ENCODE peak calls at places on chromosomes 13 and 19, in nine cellular contexts. One of them, this sample, is unnamed.

GRCh38 chr13:45518525-45519235 is 53.9 kb downstream of the COG3 start:
- DNase-seq in AG10803: peak; percentile 56
- DNase-seq in cardiac muscle cell: peak; percentile 48
- DNase-seq in HCT116: no peak
- DNase-seq in progenitor cell of endocrine pancreas: no peak
- DNase-seq in WERI-Rb-1: no peak
- DNase-seq in GM12878: no peak
- DNase-seq in HL-60: no peak
- DNase-seq in DND-41: no peak
- DNase-seq in this sample: no peak

GRCh38 chr19:43690890-43691289 is 20.9 kb upstream of the PLAUR start:
- DNase-seq in AG10803: no peak
- DNase-seq in cardiac muscle cell: no peak
- DNase-seq in HCT116: no peak
- DNase-seq in progenitor cell of endocrine pancreas: no peak
- DNase-seq in WERI-Rb-1: no peak
- DNase-seq in GM12878: no peak
- DNase-seq in HL-60: no peak
- DNase-seq in DND-41: no peak
- DNase-seq in this sample: no peak

GRCh38 chr13:101258071-101258470 is 158.2 kb downstream of the NALCN start:
- DNase-seq in AG10803: peak; percentile 82
- DNase-seq in cardiac muscle cell: peak; percentile 11
- DNase-seq in HCT116: peak; percentile 54
- DNase-seq in progenitor cell of endocrine pancreas: no peak
- DNase-seq in WERI-Rb-1: no peak
- DNase-seq in GM12878: peak; percentile 66
- DNase-seq in HL-60: peak; percentile 49
- DNase-seq in DND-41: peak; percentile 65
- DNase-seq in this sample: peak; percentile 51

GRCh38 chr19:3346677-3347353 is 19.6 kb upstream of the NFIC start:
- DNase-seq in AG10803: peak; percentile 75
- DNase-seq in cardiac muscle cell: peak; percentile 88
- DNase-seq in HCT116: no peak
- DNase-seq in progenitor cell of endocrine pancreas: no peak
- DNase-seq in WERI-Rb-1: no peak
- DNase-seq in GM12878: no peak
- DNase-seq in HL-60: no peak
- DNase-seq in DND-41: no peak
- DNase-seq in this sample: no peak

GRCh38 chr19:40799558-40800338 is 757 bp downstream of the EGLN2 start:
- DNase-seq in AG10803: no peak
- DNase-seq in cardiac muscle cell: peak; percentile 46
- DNase-seq in HCT116: no peak
- DNase-seq in progenitor cell of endocrine pancreas: no peak
- DNase-seq in WERI-Rb-1: no peak
- DNase-seq in GM12878: no peak
- DNase-seq in HL-60: no peak
- DNase-seq in DND-41: no peak
- DNase-seq in this sample: no peak

GRCh38 chr13:53151692-53152421 is 123.2 kb downstream of the OLFM4 start:
- DNase-seq in AG10803: peak; percentile 32
- DNase-seq in cardiac muscle cell: peak; percentile 71
- DNase-seq in HCT116: peak; percentile 15
- DNase-seq in progenitor cell of endocrine pancreas: peak; percentile 30
- DNase-seq in WERI-Rb-1: peak; percentile 41
- DNase-seq in GM12878: peak; percentile 32
- DNase-seq in HL-60: peak; percentile 28
- DNase-seq in DND-41: peak; percentile 83
- DNase-seq in this sample: peak; percentile 65

GRCh38 chr19:40620161-40620485 is 19.0 kb downstream of the LTBP4 start:
- DNase-seq in AG10803: no peak
- DNase-seq in cardiac muscle cell: no peak
- DNase-seq in HCT116: no peak
- DNase-seq in progenitor cell of endocrine pancreas: no peak
- DNase-seq in WERI-Rb-1: no peak
- DNase-seq in GM12878: no peak
- DNase-seq in HL-60: no peak
- DNase-seq in DND-41: no peak
- DNase-seq in this sample: no peak

GRCh38 chr13:74550039-74550438 is 415.8 kb upstream of the KLF12 start:
- DNase-seq in AG10803: peak; percentile 47
- DNase-seq in cardiac muscle cell: peak; percentile 9
- DNase-seq in HCT116: no peak
- DNase-seq in progenitor cell of endocrine pancreas: no peak
- DNase-seq in WERI-Rb-1: no peak
- DNase-seq in GM12878: no peak
- DNase-seq in HL-60: peak; percentile 1
- DNase-seq in DND-41: no peak
- DNase-seq in this sample: no peak

GRCh38 chr19:3031607-3031867 is 2.5 kb upstream of the TLE2 start:
- DNase-seq in AG10803: no peak
- DNase-seq in cardiac muscle cell: no peak
- DNase-seq in HCT116: no peak
- DNase-seq in progenitor cell of endocrine pancreas: no peak
- DNase-seq in WERI-Rb-1: no peak
- DNase-seq in GM12878: no peak
- DNase-seq in HL-60: no peak
- DNase-seq in DND-41: no peak
- DNase-seq in this sample: no peak

GRCh38 chr13:24159921-24160324 is 597 bp upstream of the SPATA13 start:
- DNase-seq in AG10803: no peak
- DNase-seq in cardiac muscle cell: no peak
- DNase-seq in HCT116: no peak
- DNase-seq in progenitor cell of endocrine pancreas: no peak
- DNase-seq in WERI-Rb-1: no peak
- DNase-seq in GM12878: no peak
- DNase-seq in HL-60: no peak
- DNase-seq in DND-41: no peak
- DNase-seq in this sample: no peak

GRCh38 chr19:46394398-46394797 is 19.0 kb downstream of the CCDC8 start:
- DNase-seq in AG10803: no peak
- DNase-seq in cardiac muscle cell: peak; percentile 31
- DNase-seq in HCT116: no peak
- DNase-seq in progenitor cell of endocrine pancreas: no peak
- DNase-seq in WERI-Rb-1: no peak
- DNase-seq in GM12878: no peak
- DNase-seq in HL-60: no peak
- DNase-seq in DND-41: no peak
- DNase-seq in this sample: no peak

GRCh38 chr19:33638167-33639033 is 16.6 kb downstream of the CHST8 start:
- DNase-seq in AG10803: no peak
- DNase-seq in cardiac muscle cell: no peak
- DNase-seq in HCT116: no peak
- DNase-seq in progenitor cell of endocrine pancreas: no peak
- DNase-seq in WERI-Rb-1: no peak
- DNase-seq in GM12878: no peak
- DNase-seq in HL-60: no peak
- DNase-seq in DND-41: no peak
- DNase-seq in this sample: no peak

GRCh38 chr19:3984584-3984907 is 717 bp downstream of the EEF2 start:
- DNase-seq in AG10803: no peak
- DNase-seq in cardiac muscle cell: no peak
- DNase-seq in HCT116: no peak
- DNase-seq in progenitor cell of endocrine pancreas: no peak
- DNase-seq in WERI-Rb-1: no peak
- DNase-seq in GM12878: no peak
- DNase-seq in HL-60: no peak
- DNase-seq in DND-41: no peak
- DNase-seq in this sample: no peak

GRCh38 chr19:45311640-45312039 is 11.0 kb downstream of the CKM start:
- DNase-seq in AG10803: peak; percentile 11
- DNase-seq in cardiac muscle cell: no peak
- DNase-seq in HCT116: no peak
- DNase-seq in progenitor cell of endocrine pancreas: no peak
- DNase-seq in WERI-Rb-1: peak; percentile 50
- DNase-seq in GM12878: no peak
- DNase-seq in HL-60: peak; percentile 36
- DNase-seq in DND-41: no peak
- DNase-seq in this sample: no peak

GRCh38 chr13:31611214-31611613 is 128.1 kb upstream of the RXFP2 start:
- DNase-seq in AG10803: no peak
- DNase-seq in cardiac muscle cell: no peak
- DNase-seq in HCT116: no peak
- DNase-seq in progenitor cell of endocrine pancreas: no peak
- DNase-seq in WERI-Rb-1: no peak
- DNase-seq in GM12878: no peak
- DNase-seq in HL-60: no peak
- DNase-seq in DND-41: no peak
- DNase-seq in this sample: no peak

GRCh38 chr13:34822681-34823080 is 119.4 kb upstream of the NBEA start:
- DNase-seq in AG10803: no peak
- DNase-seq in cardiac muscle cell: no peak
- DNase-seq in HCT116: no peak
- DNase-seq in progenitor cell of endocrine pancreas: no peak
- DNase-seq in WERI-Rb-1: no peak
- DNase-seq in GM12878: no peak
- DNase-seq in HL-60: no peak
- DNase-seq in DND-41: no peak
- DNase-seq in this sample: no peak

GRCh38 chr13:32042567-32042966 is 11.0 kb downstream of the FRY start:
- DNase-seq in AG10803: no peak
- DNase-seq in cardiac muscle cell: no peak
- DNase-seq in HCT116: no peak
- DNase-seq in progenitor cell of endocrine pancreas: no peak
- DNase-seq in WERI-Rb-1: no peak
- DNase-seq in GM12878: no peak
- DNase-seq in HL-60: no peak
- DNase-seq in DND-41: no peak
- DNase-seq in this sample: no peak

GRCh38 chr19:2475018-2475701 is 767 bp upstream of the GADD45B start:
- DNase-seq in AG10803: peak; percentile 58
- DNase-seq in cardiac muscle cell: peak; percentile 73
- DNase-seq in HCT116: no peak
- DNase-seq in progenitor cell of endocrine pancreas: no peak
- DNase-seq in WERI-Rb-1: no peak
- DNase-seq in GM12878: no peak
- DNase-seq in HL-60: no peak
- DNase-seq in DND-41: peak; percentile 76
- DNase-seq in this sample: no peak

GRCh38 chr13:97621631-97622030 is 187.7 kb downstream of the RAP2A start:
- DNase-seq in AG10803: no peak
- DNase-seq in cardiac muscle cell: no peak
- DNase-seq in HCT116: no peak
- DNase-seq in progenitor cell of endocrine pancreas: no peak
- DNase-seq in WERI-Rb-1: peak; percentile 31
- DNase-seq in GM12878: no peak
- DNase-seq in HL-60: no peak
- DNase-seq in DND-41: no peak
- DNase-seq in this sample: peak; percentile 56

GRCh38 chr19:46624958-46625661 is at the start of gene PTGIR:
- DNase-seq in AG10803: peak; percentile 88
- DNase-seq in cardiac muscle cell: peak; percentile 90
- DNase-seq in HCT116: no peak
- DNase-seq in progenitor cell of endocrine pancreas: no peak
- DNase-seq in WERI-Rb-1: peak; percentile 34
- DNase-seq in GM12878: no peak
- DNase-seq in HL-60: no peak
- DNase-seq in DND-41: peak; percentile 54
- DNase-seq in this sample: no peak

GRCh38 chr13:58043971-58044370 is 412.4 kb downstream of the PCDH17 start:
- DNase-seq in AG10803: no peak
- DNase-seq in cardiac muscle cell: no peak
- DNase-seq in HCT116: no peak
- DNase-seq in progenitor cell of endocrine pancreas: no peak
- DNase-seq in WERI-Rb-1: no peak
- DNase-seq in GM12878: no peak
- DNase-seq in HL-60: no peak
- DNase-seq in DND-41: no peak
- DNase-seq in this sample: no peak
- TF ChIP-seq CTCF in AG10803: no peak
- TF ChIP-seq CTCF in cardiac muscle cell: no peak
- TF ChIP-seq CTCF in HCT116: no peak
- TF ChIP-seq CTCF in progenitor cell of endocrine pancreas: no peak
- TF ChIP-seq CTCF in WERI-Rb-1: no peak
- TF ChIP-seq CTCF in GM12878: no peak
- TF ChIP-seq CTCF in HL-60: no peak
- TF ChIP-seq CTCF in DND-41: no peak
- TF ChIP-seq CTCF in this sample: no peak

GRCh38 chr13:65881561-65882155 is 1348.5 kb downstream of the PCDH9 start:
- DNase-seq in AG10803: no peak
- DNase-seq in cardiac muscle cell: no peak
- DNase-seq in HCT116: no peak
- DNase-seq in progenitor cell of endocrine pancreas: no peak
- DNase-seq in WERI-Rb-1: no peak
- DNase-seq in GM12878: no peak
- DNase-seq in HL-60: no peak
- DNase-seq in DND-41: no peak
- DNase-seq in this sample: no peak

GRCh38 chr13:65882810-65883209 is 1347.3 kb downstream of the PCDH9 start:
- DNase-seq in AG10803: no peak
- DNase-seq in cardiac muscle cell: no peak
- DNase-seq in HCT116: no peak
- DNase-seq in progenitor cell of endocrine pancreas: no peak
- DNase-seq in WERI-Rb-1: no peak
- DNase-seq in GM12878: no peak
- DNase-seq in HL-60: no peak
- DNase-seq in DND-41: no peak
- DNase-seq in this sample: no peak
- TF ChIP-seq CTCF in AG10803: no peak
- TF ChIP-seq CTCF in cardiac muscle cell: peak; percentile 10
- TF ChIP-seq CTCF in HCT116: peak; percentile 40
- TF ChIP-seq CTCF in progenitor cell of endocrine pancreas: peak; percentile 36
- TF ChIP-seq CTCF in WERI-Rb-1: no peak
- TF ChIP-seq CTCF in GM12878: no peak
- TF ChIP-seq CTCF in HL-60: no peak
- TF ChIP-seq CTCF in DND-41: peak; percentile 9
- TF ChIP-seq CTCF in this sample: peak; percentile 54

DNA sequence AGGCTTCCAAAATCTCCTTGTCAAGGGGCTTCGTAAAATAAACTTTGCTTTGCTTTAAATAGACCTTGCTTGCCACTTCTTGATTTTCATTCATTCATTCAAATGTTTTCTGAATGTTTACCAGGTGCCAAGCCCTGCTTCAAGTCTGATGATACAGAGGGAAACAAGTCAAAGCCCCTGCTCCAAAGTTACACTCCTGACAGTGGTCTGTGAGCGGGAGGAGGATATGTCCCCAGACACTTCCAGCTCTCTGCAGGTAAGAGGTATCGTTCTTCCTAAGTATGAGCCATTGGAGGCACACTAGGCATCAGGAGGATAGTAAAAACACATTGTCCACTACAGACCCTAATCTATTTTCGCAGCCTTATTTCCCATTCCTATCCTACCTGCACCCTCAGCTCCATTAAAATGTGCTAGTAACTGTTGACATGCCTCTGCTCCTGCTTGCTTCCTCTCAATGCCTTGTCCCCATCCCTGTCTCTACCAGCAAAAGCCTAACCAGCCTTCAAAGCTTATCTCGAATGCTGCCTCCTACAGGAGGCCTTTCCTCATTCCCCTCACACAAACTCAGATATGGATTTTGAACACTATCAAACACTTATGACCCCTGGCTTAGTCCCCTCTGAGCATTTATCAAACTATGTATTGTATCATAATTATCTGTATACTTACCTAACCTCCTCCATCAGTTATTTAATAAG is 6.2 kb upstream of the WBP4 start:
- DNase-seq in AG10803: no peak
- DNase-seq in cardiac muscle cell: no peak
- DNase-seq in HCT116: no peak
- DNase-seq in progenitor cell of endocrine pancreas: no peak
- DNase-seq in WERI-Rb-1: no peak
- DNase-seq in GM12878: no peak
- DNase-seq in HL-60: no peak
- DNase-seq in DND-41: no peak
- DNase-seq in this sample: no peak
- TF ChIP-seq CTCF in AG10803: peak; percentile 24
- TF ChIP-seq CTCF in cardiac muscle cell: peak; percentile 25
- TF ChIP-seq CTCF in HCT116: peak; percentile 55
- TF ChIP-seq CTCF in progenitor cell of endocrine pancreas: peak; percentile 43
- TF ChIP-seq CTCF in WERI-Rb-1: peak; percentile 21
- TF ChIP-seq CTCF in GM12878: peak; percentile 46
- TF ChIP-seq CTCF in HL-60: peak; percentile 28
- TF ChIP-seq CTCF in DND-41: peak; percentile 59
- TF ChIP-seq CTCF in this sample: no peak

GRCh38 chr13:33235078-33235477 is 50.5 kb downstream of the STARD13 start:
- DNase-seq in AG10803: peak; percentile 90
- DNase-seq in cardiac muscle cell: peak; percentile 49
- DNase-seq in HCT116: no peak
- DNase-seq in progenitor cell of endocrine pancreas: no peak
- DNase-seq in WERI-Rb-1: no peak
- DNase-seq in GM12878: no peak
- DNase-seq in HL-60: no peak
- DNase-seq in DND-41: no peak
- DNase-seq in this sample: no peak
- TF ChIP-seq CTCF in AG10803: peak; percentile 34
- TF ChIP-seq CTCF in cardiac muscle cell: no peak
- TF ChIP-seq CTCF in HCT116: no peak
- TF ChIP-seq CTCF in progenitor cell of endocrine pancreas: no peak
- TF ChIP-seq CTCF in WERI-Rb-1: no peak
- TF ChIP-seq CTCF in GM12878: no peak
- TF ChIP-seq CTCF in HL-60: no peak
- TF ChIP-seq CTCF in DND-41: no peak
- TF ChIP-seq CTCF in this sample: no peak

This sample was measured in glutamatergic neuron.